ENCODE peak calls at places on chromosome 12, in seven cellular contexts. H is HFFc6; J is suprapubic skin; V is gastrocnemius medialis; M is epithelial cell of esophagus; I is CD8-positive, alpha-beta T cell; S is neural crest cell. C is an unnamed sample.

GRCh38 chr12:117204146-117204545 is 13.9 kb upstream of the FBXO21 start:
- DNase-seq in H (no peak), J (no peak), V (no peak), M (no peak), I (no peak), S (no peak), C (no peak)

GRCh38 chr12:104886418-104887401 is 71.4 kb downstream of the SLC41A2 start:
- DNase-seq in H (peak; percentile 19), J (no peak), V (no peak), M (peak; percentile 72), I (no peak), S (no peak), C (no peak)

GRCh38 chr12:59134750-59135149 is 214.4 kb upstream of the LRIG3 start:
- DNase-seq in H (no peak), J (no peak), V (no peak), M (no peak), I (no peak), S (no peak), C (no peak)

GRCh38 chr12:32365473-32366064 is 33.8 kb upstream of the FGD4 start:
- DNase-seq in H (peak; percentile 80), J (no peak), V (peak; percentile 23), M (peak; percentile 82), I (peak; percentile 20), S (peak; percentile 55), C (no peak)

GRCh38 chr12:101328917-101329316 is 49.0 kb downstream of the UTP20 start:
- DNase-seq in H (no peak), J (no peak), V (no peak), M (no peak), I (no peak), S (no peak), C (no peak)

GRCh38 chr12:1171657-1172056 is 180.6 kb downstream of the ERC1 start:
- DNase-seq in H (no peak), J (no peak), V (no peak), M (peak; percentile 60), I (no peak), S (no peak), C (no peak)

GRCh38 chr12:104503191-104503590 is 46.4 kb downstream of the CHST11 start:
- DNase-seq in H (no peak), J (no peak), V (no peak), M (no peak), I (no peak), S (no peak), C (no peak)

GRCh38 chr12:124754949-124755800 is 108.5 kb downstream of the SCARB1 start:
- DNase-seq in H (peak; percentile 78), J (peak; percentile 92), V (peak; percentile 91), M (no peak), I (peak; percentile 20), S (peak; percentile 23), C (no peak)

GRCh38 chr12:117188961-117189724 is 1.1 kb downstream of the FBXO21 start:
- DNase-seq in H (peak; percentile 36), J (peak; percentile 74), V (no peak), M (peak; percentile 44), I (no peak), S (no peak), C (no peak)

GRCh38 chr12:71128191-71128590 is 29.6 kb downstream of the TSPAN8 start:
- DNase-seq in H (no peak), J (no peak), V (peak; percentile 14), M (no peak), I (no peak), S (no peak), C (no peak)

GRCh38 chr12:3342051-3342450 is 149.0 kb upstream of the PRMT8 start:
- DNase-seq in H (peak; percentile 20), J (no peak), V (no peak), M (peak; percentile 5), I (no peak), S (peak; percentile 60), C (no peak)

GRCh38 chr12:28424965-28425364 is 234.7 kb downstream of the CCDC91 start:
- DNase-seq in H (no peak), J (no peak), V (no peak), M (peak; percentile 2), I (no peak), S (no peak), C (no peak)

GRCh38 chr12:48882325-48882687 is 16.6 kb upstream of the RND1 start:
- DNase-seq in H (no peak), J (no peak), V (no peak), M (peak; percentile 68), I (no peak), S (no peak), C (no peak)

GRCh38 chr12:6374781-6375150 is 597 bp downstream of the SCNN1A start:
- DNase-seq in H (no peak), J (no peak), V (no peak), M (no peak), I (no peak), S (no peak), C (no peak)

DNA sequence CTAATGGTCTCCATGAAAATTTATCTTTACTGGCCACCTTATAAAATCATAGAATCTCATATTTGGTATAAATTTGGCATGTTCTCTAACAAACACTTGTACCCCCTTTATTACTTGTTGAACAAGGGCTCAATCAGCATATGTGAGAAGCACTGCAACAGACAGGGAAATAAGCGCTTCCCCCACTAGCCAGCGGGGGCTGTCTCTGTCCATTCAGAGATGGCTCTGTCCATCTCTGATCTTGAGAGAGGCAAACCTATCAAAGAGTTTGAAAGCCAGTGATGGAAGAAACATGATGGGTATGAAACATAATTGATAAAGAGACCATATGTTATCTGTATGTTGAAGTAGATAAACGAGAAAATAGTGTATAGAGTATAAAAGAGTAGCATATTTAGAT is 326.8 kb downstream of the PDZRN4 start:
- DNase-seq in H (no peak), J (no peak), V (no peak), M (no peak), I (no peak), S (no peak), C (no peak)
- TF ChIP-seq CTCF in H (peak; percentile 44), J (no peak), V (no peak), M (no peak), I (no peak), S (peak; percentile 32), C (peak; percentile 55)

DNA sequence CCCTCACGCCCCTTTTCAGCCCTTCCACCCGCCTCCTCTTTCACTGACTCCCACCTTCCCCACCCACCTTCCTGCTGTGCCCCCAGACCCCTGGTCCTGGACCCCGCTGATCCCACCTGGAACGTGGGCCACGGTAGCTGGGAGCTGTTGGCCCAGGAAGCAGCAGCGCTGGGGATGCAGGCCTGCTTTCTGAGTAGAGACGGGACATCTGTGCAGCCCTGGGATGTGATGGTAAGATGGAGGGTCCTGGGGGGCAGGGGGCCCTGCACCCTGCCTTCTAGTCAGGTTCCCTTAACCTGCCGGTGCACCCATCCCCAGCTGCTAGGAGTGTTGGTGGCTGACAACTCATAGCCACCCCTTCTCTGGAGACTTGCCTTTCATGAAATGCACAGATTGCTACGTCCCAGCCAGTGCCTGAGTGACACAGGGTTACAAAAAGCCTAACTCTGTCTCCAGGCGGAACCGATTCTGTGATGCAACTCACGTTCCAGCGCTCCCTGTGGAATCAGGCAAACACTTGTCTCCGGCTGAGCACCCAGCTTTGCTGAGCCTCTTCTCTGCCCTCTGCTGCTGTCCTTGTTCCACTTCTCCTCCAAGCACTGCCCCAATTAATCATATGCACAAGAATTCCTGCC is 15.0 kb upstream of the OAS2 start:
- DNase-seq in H (no peak), J (no peak), V (no peak), M (no peak), I (no peak), S (no peak), C (no peak)
- TF ChIP-seq CTCF in H (no peak), J (no peak), V (no peak), M (no peak), I (no peak), S (no peak), C (no peak)

GRCh38 chr12:113314121-113314529 is 20.8 kb downstream of the SLC8B1 start:
- DNase-seq in H (no peak), J (no peak), V (no peak), M (no peak), I (no peak), S (no peak), C (no peak)

GRCh38 chr12:113318046-113318656 is 16.8 kb downstream of the SLC8B1 start:
- DNase-seq in H (no peak), J (no peak), V (no peak), M (no peak), I (no peak), S (no peak), C (no peak)

GRCh38 chr12:113315358-113315757 is 19.6 kb downstream of the SLC8B1 start:
- DNase-seq in H (no peak), J (no peak), V (no peak), M (no peak), I (no peak), S (no peak), C (no peak)

GRCh38 chr12:113317122-113317521 is 17.8 kb downstream of the SLC8B1 start:
- DNase-seq in H (no peak), J (no peak), V (no peak), M (no peak), I (no peak), S (no peak), C (no peak)

DNA sequence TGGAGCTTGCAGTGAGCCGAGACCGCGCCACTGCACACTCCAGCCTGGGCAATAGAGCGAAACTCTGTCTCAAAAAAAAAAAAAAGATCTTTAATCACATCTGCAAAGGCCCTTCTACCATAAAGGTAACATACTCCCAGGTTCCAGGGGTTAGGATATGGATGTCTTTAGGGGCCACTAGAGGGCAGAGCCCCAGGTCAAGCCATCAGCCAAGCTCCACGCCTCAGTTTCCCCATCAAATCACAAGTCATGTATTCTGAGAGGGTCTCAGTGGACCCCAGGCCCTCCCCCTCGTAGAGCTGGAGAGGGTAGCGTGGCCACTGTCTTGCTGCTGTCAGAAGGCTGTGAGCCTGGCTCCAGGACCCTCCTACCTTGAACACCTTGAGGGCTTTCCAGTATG is 18.8 kb downstream of the SLC8B1 start:
- DNase-seq in H (no peak), J (no peak), V (no peak), M (no peak), I (no peak), S (no peak), C (no peak)
- TF ChIP-seq CTCF in H (peak; percentile 53), J (no peak), V (no peak), M (no peak), I (no peak), S (no peak), C (no peak)

GRCh38 chr12:98514984-98515367 is 414 bp upstream of the TMPO start:
- DNase-seq in H (no peak), J (peak; percentile 85), V (no peak), M (no peak), I (no peak), S (no peak), C (peak; percentile 76)

GRCh38 chr12:98515368-98516183 is at the start of gene TMPO:
- DNase-seq in H (peak; percentile 86), J (peak; percentile 94), V (peak; percentile 88), M (peak; percentile 93), I (peak; percentile 93), S (peak; percentile 93), C (peak; percentile 98)

GRCh38 chr12:98519257-98519907 is 4.0 kb downstream of the TMPO start:
- DNase-seq in H (no peak), J (no peak), V (no peak), M (no peak), I (no peak), S (no peak), C (no peak)

GRCh38 chr12:98513379-98514318 is 1.7 kb upstream of the TMPO start:
- DNase-seq in H (no peak), J (no peak), V (no peak), M (no peak), I (no peak), S (no peak), C (no peak)

GRCh38 chr12:98516184-98516873 is 939 bp downstream of the TMPO start:
- DNase-seq in H (peak; percentile 85), J (no peak), V (peak; percentile 52), M (peak; percentile 84), I (peak; percentile 78), S (peak; percentile 63), C (peak; percentile 81)
- TF ChIP-seq CTCF in H (peak; percentile 82), J (no peak), V (peak; percentile 73), M (peak; percentile 76), I (peak; percentile 90), S (peak; percentile 73), C (peak; percentile 65)

GRCh38 chr12:4939418-4940023 is 29.8 kb downstream of the KCNA1 start:
- DNase-seq in H (no peak), J (no peak), V (no peak), M (no peak), I (no peak), S (no peak), C (no peak)
- TF ChIP-seq CTCF in H (peak; percentile 57), J (no peak), V (no peak), M (no peak), I (no peak), S (no peak), C (no peak)